ENCODE peak calls at places on chromosomes 6 and 20, in seven cellular contexts. J, F, S, O, V, R and B are unnamed samples.
A peak's percentile ranks its signal among the peaks of the same experiment; 100 is the strongest.

GRCh38 chr6:107668826-107669474 is 155.2 kb downstream of the SCML4 start:
- DNase-seq in J (no peak), F (peak; percentile 53), S (no peak), O (no peak), V (peak; percentile 67), R (no peak), B (no peak)

GRCh38 chr6:45256697-45257695 is 71.1 kb upstream of the RUNX2 start:
- DNase-seq in J (no peak), F (no peak), S (no peak), O (no peak), V (no peak), R (no peak), B (no peak)

GRCh38 chr20:51119914-51120313 is 97.0 kb upstream of the KCNG1 start:
- DNase-seq in J (no peak), F (no peak), S (no peak), O (no peak), V (no peak), R (no peak), B (no peak)

GRCh38 chr6:3796396-3796795 is 44.9 kb upstream of the PXDC1 start:
- DNase-seq in J (no peak), F (no peak), S (no peak), O (no peak), V (no peak), R (no peak), B (no peak)

GRCh38 chr6:9405825-9406224 is 970.5 kb upstream of the SLC35B3 start:
- DNase-seq in J (no peak), F (no peak), S (peak; percentile 9), O (no peak), V (no peak), R (no peak), B (no peak)

GRCh38 chr6:25307805-25308494 is 28.8 kb downstream of the CARMIL1 start:
- DNase-seq in J (no peak), F (no peak), S (no peak), O (no peak), V (no peak), R (no peak), B (no peak)

GRCh38 chr20:24806896-24807676 is 142.0 kb upstream of the CST7 start:
- DNase-seq in J (no peak), F (no peak), S (no peak), O (peak; percentile 44), V (no peak), R (no peak), B (no peak)

GRCh38 chr6:110874880-110875547 is 429 bp downstream of the AMD1 start:
- DNase-seq in J (no peak), F (no peak), S (no peak), O (no peak), V (peak; percentile 65), R (peak; percentile 23), B (no peak)

GRCh38 chr6:19024737-19025136 is 637.6 kb downstream of the RNF144B start:
- DNase-seq in J (no peak), F (no peak), S (peak; percentile 31), O (no peak), V (no peak), R (no peak), B (no peak)

GRCh38 chr20:3251806-3252205 is 12.8 kb upstream of the SLC4A11 start:
- DNase-seq in J (no peak), F (no peak), S (no peak), O (no peak), V (no peak), R (no peak), B (no peak)

GRCh38 chr20:10185741-10186558 is 32.7 kb upstream of the SNAP25 start:
- DNase-seq in J (no peak), F (no peak), S (no peak), O (no peak), V (no peak), R (no peak), B (no peak)

GRCh38 chr6:2828629-2829028 is 13.0 kb downstream of the SERPINB1 start:
- DNase-seq in J (no peak), F (no peak), S (no peak), O (no peak), V (no peak), R (no peak), B (no peak)

GRCh38 chr6:14510038-14510437 is 392.5 kb downstream of the CD83 start:
- DNase-seq in J (no peak), F (no peak), S (no peak), O (no peak), V (no peak), R (no peak), B (no peak)